ENCODE peak calls at places on chromosomes 5 and 9, in seven cellular contexts. R is IMR-90, Q is trophoblast cell, F is H1, W is neuronal stem cell, J is H9, H is mesenchymal stem cell. X is an unnamed sample. For H3K79me1, the result is how much of the 10 kb centered on the place peaks cover.

GRCh38 chr9:126521089-126521488 is 92.6 kb upstream of the LMX1B start:
- DNase-seq in J (no peak), R (no peak), Q (no peak), H (no peak), W (no peak), F (no peak), X (peak)

GRCh38 chr9:121013911-121014310 is 36.2 kb downstream of the C5 start:
- DNase-seq in R (peak), Q (peak), J (no peak), H (peak), F (no peak), W (no peak), X (peak)

GRCh38 chr5:65809817-65810531 is 88.0 kb downstream of the NLN start:
- DNase-seq in W (no peak), Q (peak), F (no peak), H (no peak), R (peak), J (no peak), X (no peak)

GRCh38 chr5:72467987-72468386 is 39.2 kb downstream of the ZNF366 start:
- DNase-seq in R (peak), F (no peak), Q (peak), H (peak), W (no peak), J (no peak), X (no peak)

GRCh38 chr5:59328801-59329296 is 564.7 kb downstream of the PDE4D start:
- DNase-seq in Q (no peak), J (no peak), W (no peak), F (no peak), R (peak), H (peak), X (peak)

GRCh38 chr9:84339951-84340350 is 607 bp downstream of the SLC28A3 start:
- DNase-seq in J (no peak), R (no peak), Q (peak), F (no peak), H (no peak), W (peak), X (peak)

GRCh38 chr5:146088098-146088497 is 17.3 kb downstream of the PLAC8L1 start:
- DNase-seq in Q (no peak), W (no peak), R (no peak), F (no peak), H (no peak), J (no peak), X (no peak)

GRCh38 chr5:123549256-123549904 is 37.4 kb downstream of the CSNK1G3 start:
- DNase-seq in H (no peak), R (no peak), F (no peak), Q (no peak), W (no peak), J (no peak), X (no peak)

GRCh38 chr5:57779383-57780223 is 297.0 kb upstream of the ACTBL2 start:
- DNase-seq in Q (peak), W (peak), J (peak), F (no peak), H (peak), R (peak), X (peak)

GRCh38 chr9:94300470-94301301 is 27.8 kb downstream of the NUTM2F start:
- DNase-seq in W (no peak), F (no peak), H (no peak), J (no peak), R (no peak), Q (no peak), X (no peak)

GRCh38 chr5:163259495-163259894 is 177.9 kb upstream of the CCNG1 start:
- DNase-seq in J (no peak), F (no peak), H (no peak), R (no peak), Q (no peak), W (no peak), X (no peak)

GRCh38 chr5:16888694-16889124 is 47.4 kb downstream of the MYO10 start:
- DNase-seq in W (no peak), R (peak), H (peak), F (no peak), J (no peak), Q (peak), X (no peak)

GRCh38 chr5:171766875-171767274 is 18.7 kb upstream of the SMIM23 start:
- DNase-seq in W (no peak), J (no peak), H (no peak), F (no peak), R (no peak), Q (no peak), X (no peak)

GRCh38 chr9:131672451-131672850 is 67.4 kb downstream of the RAPGEF1 start:
- DNase-seq in H (no peak), Q (no peak), J (no peak), F (no peak), W (no peak), R (no peak), X (peak)

GRCh38 chr9:68798408-68798807 is 93.4 kb downstream of the PIP5K1B start:
- DNase-seq in R (no peak), W (no peak), F (no peak), Q (no peak), H (no peak), J (no peak), X (no peak)

GRCh38 chr5:180118391-180118791 is 46.8 kb upstream of the RNF130 start:
- DNase-seq in W (no peak), H (no peak), R (no peak), F (no peak), J (no peak), Q (no peak), X (no peak)

GRCh38 chr9:129964901-129965734 is 77.9 kb downstream of the FNBP1 start:
- DNase-seq in R (peak), H (peak), J (no peak), F (no peak), Q (no peak), W (peak), X (peak)

GRCh38 chr5:173306695-173307094 is 21.5 kb downstream of the STC2 start:
- DNase-seq in R (no peak), F (no peak), W (no peak), H (no peak), J (no peak), Q (no peak), X (no peak)

GRCh38 chr9:132937463-132937901 is 6.9 kb downstream of the TSC1 start:
- DNase-seq in Q (peak), R (peak), H (peak), J (no peak), W (no peak), F (no peak), X (no peak)

GRCh38 chr5:21862986-21863385 is 990.2 kb downstream of the CDH12 start:
- DNase-seq in H (no peak), F (no peak), W (no peak), R (no peak), Q (no peak), J (no peak), X (no peak)

GRCh38 chr5:134493461-134494055 is 31.9 kb upstream of the JADE2 start:
- DNase-seq in F (no peak), W (no peak), Q (no peak), R (no peak), H (no peak), J (no peak), X (no peak)

GRCh38 chr9:97668485-97668884 is 28.7 kb downstream of the XPA start:
- DNase-seq in W (no peak), R (no peak), F (no peak), J (no peak), Q (no peak), H (no peak), X (no peak)

GRCh38 chr9:97672403-97672802 is 24.7 kb downstream of the XPA start:
- DNase-seq in R (no peak), W (no peak), J (no peak), Q (no peak), H (no peak), F (no peak), X (no peak)

GRCh38 chr9:97665742-97666141 is 31.4 kb downstream of the XPA start:
- DNase-seq in F (no peak), W (no peak), H (no peak), J (no peak), Q (no peak), R (no peak), X (no peak)

GRCh38 chr9:97670586-97670985 is 26.6 kb downstream of the XPA start:
- DNase-seq in W (no peak), H (no peak), R (no peak), F (no peak), Q (no peak), J (no peak), X (no peak)

DNA sequence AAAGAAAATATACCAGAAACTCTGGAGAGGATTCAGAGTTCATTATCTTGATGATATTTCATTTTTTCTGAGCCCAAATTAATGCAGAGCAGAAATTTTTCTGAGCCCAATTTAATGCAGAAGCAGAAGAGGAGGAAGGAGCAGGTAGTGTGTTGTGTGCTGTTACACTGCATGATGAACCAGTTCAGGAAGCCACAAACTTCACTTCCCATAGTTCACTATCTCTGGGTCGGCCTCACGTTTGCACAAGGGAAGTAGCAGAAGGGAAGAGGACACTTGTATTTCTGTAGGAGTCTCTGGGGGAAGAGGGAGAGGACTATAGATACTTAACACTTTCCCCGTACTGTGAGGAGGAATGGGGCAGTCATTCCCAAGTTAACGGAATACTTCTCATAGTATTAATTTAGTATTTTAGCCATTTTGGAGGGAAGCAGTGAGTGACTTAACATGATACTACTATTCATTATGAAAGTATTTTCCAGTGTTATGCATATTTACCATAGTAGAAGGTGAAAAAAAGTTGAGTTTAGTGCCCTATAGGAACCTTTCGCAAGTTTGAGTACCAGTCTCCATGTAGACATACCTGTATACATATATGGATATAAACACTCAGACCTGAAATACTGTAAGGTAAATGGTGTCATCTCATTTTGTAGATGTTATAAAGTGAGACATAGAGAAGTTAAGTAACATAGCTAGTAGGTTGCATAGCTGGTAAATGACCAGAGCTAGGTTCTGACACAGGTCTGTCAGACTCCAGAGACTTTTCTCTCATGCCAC is 30.0 kb downstream of the XPA start:
- DNase-seq in H (no peak), Q (no peak), R (no peak), J (no peak), W (no peak), F (no peak), X (no peak)
- H3K79me1 ChIP-seq in H (under half), Q (under half), R (under half), J (under half), W (under half), F (under half), X (under half)

DNA sequence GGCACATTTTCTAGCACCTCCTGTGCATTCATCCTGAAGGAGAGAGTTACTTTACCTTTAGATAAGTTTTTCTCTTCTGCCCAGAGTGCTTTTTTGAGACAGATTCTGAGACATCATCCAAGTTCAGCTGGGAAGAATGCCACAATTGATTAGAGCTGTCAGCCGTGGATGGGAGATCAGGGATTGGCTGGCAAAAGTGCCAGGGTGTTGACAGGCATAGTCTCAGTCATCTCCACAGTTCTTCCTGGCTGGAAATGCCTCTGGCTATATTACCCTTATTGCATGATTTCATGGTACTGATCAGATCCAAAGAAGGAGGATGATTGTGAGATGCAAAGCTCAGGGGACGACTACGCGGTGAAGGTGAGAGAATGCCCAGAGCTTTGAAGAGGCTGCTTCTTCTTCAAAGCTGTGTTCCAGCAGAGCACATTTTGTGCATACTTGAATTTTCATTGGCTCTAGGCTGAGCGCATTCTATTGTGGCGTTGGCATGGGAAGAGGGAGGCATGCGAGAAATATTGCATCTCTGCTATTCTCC is 82.0 kb downstream of the GRIA1 start:
- DNase-seq in W (peak), H (no peak), J (no peak), Q (no peak), F (no peak), R (no peak), X (no peak)
- H3K79me1 ChIP-seq in W (under half), H (under half), J (under half), Q (under half), F (under half), R (under half), X (under half)

GRCh38 chr5:107154598-107154997 is 516.1 kb downstream of the EFNA5 start:
- DNase-seq in J (no peak), H (no peak), R (no peak), Q (no peak), W (no peak), F (no peak), X (no peak)
- H3K79me1 ChIP-seq in J (under half), H (under half), R (under half), Q (under half), W (under half), F (under half), X (under half)

GRCh38 chr5:154455585-154455984 is 9.8 kb downstream of the SAP30L start:
- DNase-seq in F (no peak), Q (peak), W (no peak), H (no peak), J (no peak), R (no peak), X (no peak)
- H3K79me1 ChIP-seq in F (under half), Q (under half), W (under half), H (under half), J (under half), R (under half), X (under half)

DNA sequence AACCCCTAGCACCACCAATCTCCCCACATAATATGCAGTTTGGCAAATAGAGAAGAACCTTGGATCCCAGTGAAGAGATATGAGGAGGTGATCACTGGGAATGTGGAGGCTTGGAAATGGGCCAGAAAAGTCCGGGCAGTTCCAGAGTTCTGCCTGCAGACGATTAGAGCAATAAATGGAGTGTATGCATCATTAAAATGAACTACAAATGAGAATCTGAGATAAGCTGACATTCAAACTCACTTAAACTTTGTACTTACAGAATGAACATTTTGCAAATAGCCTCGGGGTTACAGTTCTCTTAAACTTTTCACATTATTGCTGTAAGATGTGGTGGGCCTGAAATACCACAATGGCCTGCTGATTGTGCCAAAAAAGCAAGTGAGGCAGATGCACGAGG is 23.0 kb upstream of the LHFPL2 start:
- DNase-seq in H (no peak), F (no peak), W (no peak), J (no peak), R (no peak), Q (no peak), X (no peak)
- H3K79me1 ChIP-seq in H (under half), F (under half), W (under half), J (under half), R (under half), Q (under half), X (under half)

GRCh38 chr5:109997191-109997590 is 307.5 kb downstream of the MAN2A1 start:
- DNase-seq in R (no peak), Q (no peak), F (no peak), H (no peak), W (no peak), J (no peak), X (peak)

GRCh38 chr5:109998208-109998607 is 308.5 kb downstream of the MAN2A1 start:
- DNase-seq in J (no peak), W (no peak), R (no peak), Q (no peak), F (no peak), H (no peak), X (no peak)

GRCh38 chr5:109998717-109999116 is 309.0 kb downstream of the MAN2A1 start:
- DNase-seq in F (no peak), Q (no peak), R (no peak), H (no peak), J (no peak), W (no peak), X (no peak)

GRCh38 chr5:109994135-109994534 is 304.4 kb downstream of the MAN2A1 start:
- DNase-seq in W (no peak), F (no peak), J (no peak), Q (peak), H (no peak), R (no peak), X (no peak)

GRCh38 chr5:109996246-109996645 is 306.5 kb downstream of the MAN2A1 start:
- DNase-seq in Q (no peak), R (no peak), J (no peak), F (no peak), W (no peak), H (no peak), X (no peak)
- H3K79me1 ChIP-seq in Q (under half), R (under half), J (under half), F (under half), W (under half), H (under half), X (under half)

DNA sequence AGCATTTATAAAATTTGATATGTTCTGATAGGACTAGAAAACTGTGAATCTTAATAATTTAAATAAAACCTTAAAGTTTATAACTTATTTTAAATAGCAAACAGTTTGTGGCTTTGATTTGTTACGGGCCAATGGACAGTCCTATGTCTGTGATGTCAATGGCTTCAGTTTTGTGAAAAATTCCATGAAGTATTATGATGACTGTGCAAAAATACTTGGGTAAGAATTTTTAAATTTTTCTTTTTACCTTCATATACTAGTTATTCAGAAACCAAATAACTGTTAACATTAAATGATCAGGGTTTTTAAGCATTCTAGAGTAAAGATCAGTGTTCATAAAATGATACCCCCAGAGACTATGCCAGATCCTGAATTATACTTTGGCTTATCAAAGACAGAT is 31.1 kb downstream of the PPIP5K2 start:
- DNase-seq in H (no peak), F (no peak), R (no peak), Q (no peak), J (no peak), W (no peak), X (no peak)
- H3K79me1 ChIP-seq in H (under half), F (under half), R (under half), Q (under half), J (under half), W (under half), X (under half)

GRCh38 chr9:71128796-71129195 is 7.4 kb upstream of the TRPM3 start:
- DNase-seq in J (no peak), W (no peak), F (no peak), Q (no peak), H (no peak), R (no peak), X (no peak)
- H3K79me1 ChIP-seq in J (under half), W (under half), F (under half), Q (under half), H (under half), R (under half), X (under half)

X was measured in mesendoderm.